ENCODE peak calls at places on chromosome 3, in four cellular contexts. A, W, S and I are unnamed samples.

GRCh38 chr3:120798346-120798745 is 55.8 kb downstream of the GTF2E1 start:
- DNase-seq in A (no peak), W (no peak), S (no peak), I (no peak)

GRCh38 chr3:194269610-194270145 is 81.5 kb downstream of the CPN2 start:
- DNase-seq in A (peak), W (no peak), S (no peak), I (peak)

GRCh38 chr3:57059416-57059815 is 1.0 kb upstream of the SPATA12 start:
- DNase-seq in A (no peak), W (no peak), S (no peak), I (no peak)

GRCh38 chr3:109413049-109413448 is 75.7 kb upstream of the DPPA4 start:
- DNase-seq in A (no peak), W (no peak), S (no peak), I (no peak)

GRCh38 chr3:112319516-112320276 is 13.3 kb upstream of the CD200 start:
- DNase-seq in A (no peak), W (no peak), S (no peak), I (no peak)

GRCh38 chr3:9862391-9863235 is 17.4 kb downstream of the CIDEC start:
- DNase-seq in A (peak), W (peak), S (no peak), I (no peak)

GRCh38 chr3:70298385-70298784 is 14.1 kb downstream of the MDFIC2 start:
- DNase-seq in A (peak), W (no peak), S (no peak), I (no peak)

GRCh38 chr3:81154611-81155143 is 606.8 kb downstream of the GBE1 start:
- DNase-seq in A (no peak), W (no peak), S (no peak), I (no peak)

GRCh38 chr3:124530916-124531315 is 199.3 kb upstream of the UMPS start:
- DNase-seq in A (no peak), W (no peak), S (no peak), I (no peak)

GRCh38 chr3:59600631-59601030 is 550.8 kb upstream of the CFAP20DC start:
- DNase-seq in A (no peak), W (no peak), S (no peak), I (no peak)

GRCh38 chr3:53194218-53195065 is 33.4 kb downstream of the PRKCD start:
- DNase-seq in A (peak), W (no peak), S (peak), I (no peak)

GRCh38 chr3:52195823-52196331 is 2.1 kb upstream of the ALAS1 start:
- DNase-seq in A (peak), W (no peak), S (no peak), I (peak)

GRCh38 chr3:43298292-43298691 is 12.0 kb downstream of the SNRK start:
- DNase-seq in A (no peak), W (no peak), S (no peak), I (no peak)

GRCh38 chr3:123290107-123290930 is 88.6 kb downstream of the SEC22A start:
- DNase-seq in A (no peak), W (no peak), S (no peak), I (no peak)

GRCh38 chr3:119034256-119035013 is at the start of gene IGSF11:
- DNase-seq in A (peak), W (peak), S (peak), I (no peak)

GRCh38 chr3:12921736-12922135 is 80.4 kb upstream of the RPL32 start:
- DNase-seq in A (no peak), W (no peak), S (no peak), I (no peak)

GRCh38 chr3:99394831-99395733 is 243.3 kb upstream of the COL8A1 start:
- DNase-seq in A (peak), W (no peak), S (no peak), I (peak)

GRCh38 chr3:144187531-144188230 is 216.1 kb downstream of the DIPK2A start:
- DNase-seq in A (peak), W (no peak), S (peak), I (no peak)

GRCh38 chr3:185313693-185314246 is 49.2 kb upstream of the MAP3K13 start:
- DNase-seq in A (no peak), W (no peak), S (no peak), I (no peak)

GRCh38 chr3:150180349-150180748 is 209.7 kb upstream of the PFN2 start:
- DNase-seq in A (peak), W (no peak), S (no peak), I (peak)

GRCh38 chr3:4665197-4665596 is 172.0 kb downstream of the ITPR1 start:
- DNase-seq in A (no peak), W (no peak), S (no peak), I (no peak)

GRCh38 chr3:81274671-81275070 is 486.8 kb downstream of the GBE1 start:
- DNase-seq in A (no peak), W (no peak), S (no peak), I (no peak)

GRCh38 chr3:7977245-7978103 is 524.1 kb upstream of the LMCD1 start:
- DNase-seq in A (peak), W (no peak), S (peak), I (peak)